ENCODE peak calls at places on chromosomes 16 and 17, in nine cellular contexts. V, P, X, L, D, J, H, M and S are unnamed samples.

GRCh38 chr17:79715318-79716182 is 15.2 kb upstream of the ENPP7 start:
- DNase-seq in V (no peak), P (no peak), X (no peak), L (no peak), D (no peak), J (no peak), H (no peak), M (no peak), S (no peak)

GRCh38 chr16:23597003-23597756 is 1.1 kb upstream of the NDUFAB1 start:
- DNase-seq in V (peak), P (no peak), X (no peak), L (no peak), D (no peak), J (peak), H (peak), M (no peak), S (no peak)

GRCh38 chr17:80969674-80970043 is 22.0 kb upstream of the CHMP6 start:
- DNase-seq in V (no peak), P (no peak), X (no peak), L (no peak), D (no peak), J (no peak), H (no peak), M (no peak), S (no peak)

GRCh38 chr17:17511971-17512858 is 16.0 kb upstream of the RASD1 start:
- DNase-seq in V (peak), P (no peak), X (no peak), L (no peak), D (peak), J (no peak), H (no peak), M (no peak), S (peak)

GRCh38 chr17:38815576-38816193 is 9.4 kb downstream of the CWC25 start:
- DNase-seq in V (peak), P (no peak), X (no peak), L (no peak), D (no peak), J (no peak), H (no peak), M (no peak), S (no peak)

GRCh38 chr16:73046484-73047214 is 1.3 kb downstream of the ZFHX3 start:
- DNase-seq in V (no peak), P (no peak), X (no peak), L (no peak), D (no peak), J (no peak), H (no peak), M (no peak), S (no peak)

GRCh38 chr17:42698736-42699414 is 16.5 kb downstream of the CNTNAP1 start:
- DNase-seq in V (peak), P (no peak), X (no peak), L (no peak), D (peak), J (peak), H (no peak), M (peak), S (no peak)

GRCh38 chr16:15955425-15955824 is 6.0 kb downstream of the ABCC1 start:
- DNase-seq in V (no peak), P (no peak), X (no peak), L (no peak), D (no peak), J (no peak), H (no peak), M (no peak), S (no peak)

GRCh38 chr16:13390093-13390985 is 488.9 kb downstream of the SHISA9 start:
- DNase-seq in V (no peak), P (no peak), X (no peak), L (no peak), D (no peak), J (no peak), H (no peak), M (no peak), S (no peak)

GRCh38 chr16:7839568-7839967 is 506.9 kb downstream of the RBFOX1 start:
- DNase-seq in V (no peak), P (no peak), X (no peak), L (no peak), D (no peak), J (no peak), H (no peak), M (no peak), S (no peak)

GRCh38 chr16:66618588-66618987 is 14.1 kb downstream of the CMTM3 start:
- DNase-seq in V (peak), P (no peak), X (no peak), L (no peak), D (peak), J (no peak), H (peak), M (no peak), S (no peak)

GRCh38 chr17:58187063-58187462 is 5.5 kb upstream of the EPX start:
- DNase-seq in V (no peak), P (no peak), X (no peak), L (no peak), D (no peak), J (no peak), H (no peak), M (no peak), S (no peak)

GRCh38 chr16:79519448-79519847 is 81.1 kb downstream of the MAF start:
- DNase-seq in V (no peak), P (no peak), X (no peak), L (no peak), D (no peak), J (no peak), H (no peak), M (peak), S (no peak)

GRCh38 chr16:57029161-57030160 is 40.1 kb downstream of the NLRC5 start:
- DNase-seq in V (peak), P (peak), X (no peak), L (no peak), D (no peak), J (no peak), H (no peak), M (no peak), S (no peak)

GRCh38 chr16:69270395-69270794 is 40.8 kb upstream of the VPS4A start:
- DNase-seq in V (no peak), P (no peak), X (no peak), L (no peak), D (no peak), J (no peak), H (no peak), M (no peak), S (no peak)

GRCh38 chr16:68574479-68574878 is 35.4 kb downstream of the ZFP90 start:
- DNase-seq in V (no peak), P (no peak), X (no peak), L (no peak), D (no peak), J (no peak), H (no peak), M (no peak), S (no peak)

GRCh38 chr17:62687997-62688396 is 60.5 kb downstream of the MRC2 start:
- DNase-seq in V (no peak), P (no peak), X (no peak), L (no peak), D (no peak), J (no peak), H (no peak), M (no peak), S (no peak)

GRCh38 chr17:61307905-61308886 is 91.4 kb upstream of the TBX2 start:
- DNase-seq in V (peak), P (no peak), X (no peak), L (no peak), D (no peak), J (no peak), H (no peak), M (no peak), S (no peak)

GRCh38 chr17:76569607-76570279 is 15.9 kb downstream of the ST6GALNAC2 start:
- DNase-seq in V (no peak), P (no peak), X (no peak), L (no peak), D (no peak), J (no peak), H (no peak), M (no peak), S (peak)

GRCh38 chr16:57166951-57167350 is 18.9 kb downstream of the PSME3IP1 start:
- DNase-seq in V (peak), P (no peak), X (no peak), L (no peak), D (no peak), J (no peak), H (no peak), M (no peak), S (no peak)

GRCh38 chr17:50029185-50029584 is 26.7 kb upstream of the ITGA3 start:
- DNase-seq in V (no peak), P (no peak), X (no peak), L (no peak), D (no peak), J (no peak), H (no peak), M (no peak), S (no peak)

GRCh38 chr16:75580-76501 is 2.2 kb upstream of the MPG start:
- DNase-seq in V (peak), P (no peak), X (peak), L (no peak), D (peak), J (peak), H (no peak), M (peak), S (peak)

GRCh38 chr17:75622071-75622470 is 11.2 kb upstream of the SMIM5 start:
- DNase-seq in V (no peak), P (no peak), X (no peak), L (no peak), D (no peak), J (no peak), H (no peak), M (no peak), S (no peak)

GRCh38 chr16:72224260-72224768 is 52.4 kb upstream of the PMFBP1 start:
- DNase-seq in V (no peak), P (no peak), X (no peak), L (no peak), D (no peak), J (no peak), H (no peak), M (no peak), S (no peak)

GRCh38 chr17:67177732-67178131 is 67.3 kb downstream of the HELZ start:
- DNase-seq in V (no peak), P (no peak), X (no peak), L (no peak), D (no peak), J (no peak), H (no peak), M (no peak), S (no peak)

GRCh38 chr17:12256380-12256995 is 235.8 kb downstream of the MAP2K4 start:
- DNase-seq in V (peak), P (no peak), X (no peak), L (no peak), D (peak), J (peak), H (peak), M (peak), S (no peak)

GRCh38 chr16:70685061-70685937 is 554 bp downstream of the MTSS2 start:
- DNase-seq in V (peak), P (peak), X (no peak), L (no peak), D (no peak), J (no peak), H (no peak), M (no peak), S (no peak)

GRCh38 chr17:62765351-62765750 is 42.8 kb downstream of the MARCHF10 start:
- DNase-seq in V (no peak), P (no peak), X (no peak), L (no peak), D (no peak), J (no peak), H (no peak), M (no peak), S (no peak)

GRCh38 chr16:80006175-80006895 is 405.8 kb upstream of the MAF start:
- DNase-seq in V (peak), P (no peak), X (no peak), L (no peak), D (peak), J (peak), H (no peak), M (peak), S (no peak)

GRCh38 chr17:68016838-68017237 is 18.7 kb upstream of the KPNA2 start:
- DNase-seq in V (no peak), P (no peak), X (no peak), L (no peak), D (no peak), J (no peak), H (no peak), M (no peak), S (no peak)

GRCh38 chr17:64441772-64442549 is 7.0 kb upstream of the MILR1 start:
- DNase-seq in V (peak), P (peak), X (no peak), L (no peak), D (no peak), J (peak), H (no peak), M (peak), S (no peak)

GRCh38 chr16:10661236-10661635 is 33.5 kb downstream of the TEKT5 start:
- DNase-seq in V (no peak), P (no peak), X (no peak), L (no peak), D (no peak), J (no peak), H (no peak), M (no peak), S (no peak)

DNA sequence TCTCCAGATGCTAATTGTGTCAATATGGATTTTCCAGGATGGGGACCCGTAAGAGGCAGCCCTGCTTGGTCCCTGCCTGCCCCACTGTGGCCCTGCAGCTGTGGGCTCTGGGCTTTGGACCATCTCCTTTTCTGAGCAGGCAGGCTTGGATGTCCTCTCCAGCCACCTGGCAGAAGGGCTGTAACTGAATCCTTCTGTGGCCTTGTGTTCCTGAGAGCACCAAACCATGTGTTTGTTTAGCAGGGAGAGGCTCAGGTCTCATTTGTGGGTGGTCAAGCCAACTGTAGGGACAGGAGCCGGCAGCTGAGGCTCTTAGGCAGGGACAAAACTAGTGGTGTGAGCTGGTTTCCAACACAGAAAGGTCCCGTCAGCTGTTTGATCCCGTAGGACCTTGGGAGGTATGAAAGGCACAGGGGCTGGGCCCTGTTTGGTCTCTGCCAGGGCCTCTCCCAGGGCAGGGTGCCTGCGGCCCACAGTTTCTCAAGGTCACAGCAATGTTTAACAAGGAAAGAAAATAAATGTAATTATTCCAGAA is 18.5 kb downstream of the SEC14L5 start:
- DNase-seq in V (no peak), P (no peak), X (no peak), L (no peak), D (no peak), J (no peak), H (no peak), M (no peak), S (no peak)
- H3K27ac ChIP-seq in V (no peak), P (no peak), X (no peak), L (no peak), D (no peak), J (no peak), H (no peak), M (no peak), S (no peak)

GRCh38 chr16:89396156-89396555 is 94.2 kb downstream of the ANKRD11 start:
- DNase-seq in V (no peak), P (no peak), X (no peak), L (no peak), D (no peak), J (no peak), H (no peak), M (no peak), S (no peak)

GRCh38 chr16:89397331-89397861 is 93.0 kb downstream of the ANKRD11 start:
- DNase-seq in V (no peak), P (no peak), X (no peak), L (no peak), D (no peak), J (no peak), H (no peak), M (no peak), S (no peak)

GRCh38 chr16:89392881-89393730 is 97.3 kb downstream of the ANKRD11 start:
- DNase-seq in V (no peak), P (no peak), X (no peak), L (no peak), D (no peak), J (no peak), H (no peak), M (no peak), S (no peak)

GRCh38 chr16:89393731-89394406 is 96.5 kb downstream of the ANKRD11 start:
- DNase-seq in V (peak), P (no peak), X (no peak), L (no peak), D (no peak), J (peak), H (no peak), M (peak), S (no peak)

DNA sequence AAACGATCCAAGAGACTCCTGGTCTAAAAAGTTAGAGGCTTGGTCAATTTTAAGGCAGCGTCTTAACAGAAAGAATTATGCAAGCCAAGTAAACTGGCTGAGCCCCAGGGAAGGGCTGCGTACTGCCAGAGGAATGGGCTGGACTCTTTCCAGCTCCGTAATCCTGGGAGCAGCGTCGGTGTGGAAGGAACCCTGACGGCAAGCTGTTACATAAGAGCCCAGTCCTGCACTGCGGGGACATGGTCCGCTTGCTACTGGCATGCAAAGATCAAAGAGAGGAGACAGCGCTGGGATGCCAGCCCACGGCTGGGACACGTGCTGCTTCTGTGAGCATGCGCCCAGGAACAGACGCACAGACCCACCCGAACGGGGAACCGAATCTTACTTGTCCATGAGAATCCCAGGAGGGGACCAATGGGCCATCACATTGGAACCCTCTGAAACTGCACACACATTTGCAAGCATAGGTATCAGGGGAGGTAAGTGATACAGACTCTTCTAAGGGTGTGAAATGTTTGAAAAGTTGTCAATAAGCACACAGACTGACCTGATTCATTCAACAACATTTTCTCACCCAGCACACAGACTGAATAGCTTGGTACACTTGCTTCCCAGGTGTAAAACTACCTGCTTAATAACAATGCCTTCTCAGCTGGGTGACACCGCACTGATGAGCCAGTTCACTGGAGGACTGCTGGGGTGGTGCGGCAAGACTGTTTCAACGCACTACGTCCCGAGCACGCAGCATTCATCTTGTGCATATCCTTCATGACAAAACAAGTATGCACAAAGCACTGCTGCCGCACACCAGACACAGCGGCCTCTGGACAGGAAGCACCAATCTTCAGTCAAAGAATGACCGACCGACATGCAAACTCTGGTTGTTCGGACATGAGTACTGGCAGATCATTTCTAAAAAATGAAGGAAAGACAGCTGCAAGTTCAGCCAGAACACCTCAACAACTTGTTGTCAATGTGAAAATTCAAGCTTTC is 94.9 kb downstream of the ANKRD11 start:
- DNase-seq in V (peak), P (no peak), X (peak), L (no peak), D (peak), J (peak), H (no peak), M (peak), S (peak)
- H3K27ac ChIP-seq in V (peak), P (no peak), X (peak), L (no peak), D (no peak), J (peak), H (no peak), M (peak), S (peak)

GRCh38 chr16:50575743-50576142 is 27.5 kb downstream of the NKD1 start:
- DNase-seq in V (no peak), P (no peak), X (no peak), L (no peak), D (no peak), J (no peak), H (no peak), M (no peak), S (no peak)
- H3K27ac ChIP-seq in V (no peak), P (no peak), X (peak), L (no peak), D (no peak), J (no peak), H (no peak), M (no peak), S (no peak)

GRCh38 chr16:22423716-22424115 is 49.3 kb upstream of the CDR2 start:
- DNase-seq in V (peak), P (no peak), X (no peak), L (no peak), D (no peak), J (no peak), H (no peak), M (no peak), S (no peak)
- H3K27ac ChIP-seq in V (no peak), P (no peak), X (no peak), L (no peak), D (no peak), J (no peak), H (no peak), M (no peak), S (peak)